ENCODE peak calls at places on chromosomes 4 and X, in ten cellular contexts. One of them, this sample, is unnamed.
A peak's percentile ranks its signal among the peaks of the same experiment; 100 is the strongest.

GRCh38 chr4:89561051-89561450 is 253.5 kb upstream of the GPRIN3 start:
- DNase-seq in fibroblast of pulmonary artery: no peak
- DNase-seq in transverse colon: no peak
- DNase-seq in body of pancreas: no peak
- DNase-seq in KBM-7: no peak
- DNase-seq in stimulated activated CD4-positive, alpha-beta T cell treated with anti-CD3 and anti-CD28 coated beads, Interleukin-1b, Interleukin-23, amount 100 ng/mL, for 1 hour: no peak
- DNase-seq in HFF-Myc: no peak
- DNase-seq in activated CD8-positive, alpha-beta memory T cell treated with anti-CD3 and anti-CD28 coated beads for 1 hour: no peak
- DNase-seq in GM10248: no peak
- DNase-seq in RCC 7860: no peak
- DNase-seq in this sample: no peak

GRCh38 chr4:80266267-80266901 is at the start of gene FGF5:
- DNase-seq in fibroblast of pulmonary artery: peak; percentile 89
- DNase-seq in transverse colon: peak; percentile 36
- DNase-seq in body of pancreas: peak; percentile 25
- DNase-seq in KBM-7: peak; percentile 69
- DNase-seq in stimulated activated CD4-positive, alpha-beta T cell treated with anti-CD3 and anti-CD28 coated beads, Interleukin-1b, Interleukin-23, amount 100 ng/mL, for 1 hour: no peak
- DNase-seq in HFF-Myc: peak; percentile 52
- DNase-seq in activated CD8-positive, alpha-beta memory T cell treated with anti-CD3 and anti-CD28 coated beads for 1 hour: no peak
- DNase-seq in GM10248: no peak
- DNase-seq in RCC 7860: peak; percentile 86
- DNase-seq in this sample: peak; percentile 30

GRCh38 chrX:1719270-1719669 is 104.4 kb downstream of the ASMT start:
- DNase-seq in fibroblast of pulmonary artery: no peak
- DNase-seq in transverse colon: no peak
- DNase-seq in body of pancreas: no peak
- DNase-seq in KBM-7: no peak
- DNase-seq in stimulated activated CD4-positive, alpha-beta T cell treated with anti-CD3 and anti-CD28 coated beads, Interleukin-1b, Interleukin-23, amount 100 ng/mL, for 1 hour: no peak
- DNase-seq in HFF-Myc: no peak
- DNase-seq in activated CD8-positive, alpha-beta memory T cell treated with anti-CD3 and anti-CD28 coated beads for 1 hour: no peak
- DNase-seq in GM10248: no peak
- DNase-seq in RCC 7860: no peak
- DNase-seq in this sample: no peak

GRCh38 chrX:139889760-139890159 is 43.1 kb downstream of the ATP11C start:
- DNase-seq in fibroblast of pulmonary artery: peak; percentile 29
- DNase-seq in transverse colon: no peak
- DNase-seq in body of pancreas: no peak
- DNase-seq in KBM-7: no peak
- DNase-seq in stimulated activated CD4-positive, alpha-beta T cell treated with anti-CD3 and anti-CD28 coated beads, Interleukin-1b, Interleukin-23, amount 100 ng/mL, for 1 hour: no peak
- DNase-seq in HFF-Myc: no peak
- DNase-seq in activated CD8-positive, alpha-beta memory T cell treated with anti-CD3 and anti-CD28 coated beads for 1 hour: no peak
- DNase-seq in GM10248: no peak
- DNase-seq in RCC 7860: no peak
- DNase-seq in this sample: no peak

GRCh38 chr4:126798214-126798613 is 834.5 kb upstream of the INTU start:
- DNase-seq in fibroblast of pulmonary artery: no peak
- DNase-seq in transverse colon: no peak
- DNase-seq in body of pancreas: no peak
- DNase-seq in KBM-7: no peak
- DNase-seq in stimulated activated CD4-positive, alpha-beta T cell treated with anti-CD3 and anti-CD28 coated beads, Interleukin-1b, Interleukin-23, amount 100 ng/mL, for 1 hour: no peak
- DNase-seq in HFF-Myc: no peak
- DNase-seq in activated CD8-positive, alpha-beta memory T cell treated with anti-CD3 and anti-CD28 coated beads for 1 hour: no peak
- DNase-seq in GM10248: no peak
- DNase-seq in RCC 7860: no peak
- DNase-seq in this sample: no peak

GRCh38 chrX:130578906-130579305 is 177.1 kb downstream of the RBMX2 start:
- DNase-seq in fibroblast of pulmonary artery: no peak
- DNase-seq in transverse colon: no peak
- DNase-seq in body of pancreas: no peak
- DNase-seq in KBM-7: no peak
- DNase-seq in stimulated activated CD4-positive, alpha-beta T cell treated with anti-CD3 and anti-CD28 coated beads, Interleukin-1b, Interleukin-23, amount 100 ng/mL, for 1 hour: no peak
- DNase-seq in HFF-Myc: no peak
- DNase-seq in activated CD8-positive, alpha-beta memory T cell treated with anti-CD3 and anti-CD28 coated beads for 1 hour: no peak
- DNase-seq in GM10248: no peak
- DNase-seq in RCC 7860: no peak
- DNase-seq in this sample: no peak

GRCh38 chr4:1002131-1002630 is 9.0 kb upstream of the SLC26A1 start:
- DNase-seq in fibroblast of pulmonary artery: peak; percentile 39
- DNase-seq in transverse colon: peak; percentile 51
- DNase-seq in body of pancreas: peak; percentile 78
- DNase-seq in KBM-7: no peak
- DNase-seq in stimulated activated CD4-positive, alpha-beta T cell treated with anti-CD3 and anti-CD28 coated beads, Interleukin-1b, Interleukin-23, amount 100 ng/mL, for 1 hour: no peak
- DNase-seq in HFF-Myc: no peak
- DNase-seq in activated CD8-positive, alpha-beta memory T cell treated with anti-CD3 and anti-CD28 coated beads for 1 hour: no peak
- DNase-seq in GM10248: no peak
- DNase-seq in RCC 7860: no peak
- DNase-seq in this sample: no peak

GRCh38 chr4:147984065-147984777 is 252.3 kb downstream of the ARHGAP10 start:
- DNase-seq in fibroblast of pulmonary artery: peak; percentile 75
- DNase-seq in transverse colon: peak; percentile 17
- DNase-seq in body of pancreas: no peak
- DNase-seq in KBM-7: peak; percentile 81
- DNase-seq in stimulated activated CD4-positive, alpha-beta T cell treated with anti-CD3 and anti-CD28 coated beads, Interleukin-1b, Interleukin-23, amount 100 ng/mL, for 1 hour: no peak
- DNase-seq in HFF-Myc: peak; percentile 38
- DNase-seq in activated CD8-positive, alpha-beta memory T cell treated with anti-CD3 and anti-CD28 coated beads for 1 hour: no peak
- DNase-seq in GM10248: peak; percentile 54
- DNase-seq in RCC 7860: no peak
- DNase-seq in this sample: peak; percentile 6

GRCh38 chr4:74206088-74206826 is 48.3 kb downstream of the MTHFD2L start:
- DNase-seq in fibroblast of pulmonary artery: peak; percentile 60
- DNase-seq in transverse colon: no peak
- DNase-seq in body of pancreas: no peak
- DNase-seq in KBM-7: peak; percentile 31
- DNase-seq in stimulated activated CD4-positive, alpha-beta T cell treated with anti-CD3 and anti-CD28 coated beads, Interleukin-1b, Interleukin-23, amount 100 ng/mL, for 1 hour: no peak
- DNase-seq in HFF-Myc: no peak
- DNase-seq in activated CD8-positive, alpha-beta memory T cell treated with anti-CD3 and anti-CD28 coated beads for 1 hour: no peak
- DNase-seq in GM10248: peak; percentile 30
- DNase-seq in RCC 7860: peak; percentile 85
- DNase-seq in this sample: no peak

GRCh38 chrX:100980608-100981497 is 11.3 kb downstream of the ARL13A start:
- DNase-seq in fibroblast of pulmonary artery: peak; percentile 69
- DNase-seq in transverse colon: no peak
- DNase-seq in body of pancreas: peak; percentile 28
- DNase-seq in KBM-7: no peak
- DNase-seq in stimulated activated CD4-positive, alpha-beta T cell treated with anti-CD3 and anti-CD28 coated beads, Interleukin-1b, Interleukin-23, amount 100 ng/mL, for 1 hour: no peak
- DNase-seq in HFF-Myc: no peak
- DNase-seq in activated CD8-positive, alpha-beta memory T cell treated with anti-CD3 and anti-CD28 coated beads for 1 hour: no peak
- DNase-seq in GM10248: no peak
- DNase-seq in RCC 7860: peak; percentile 76
- DNase-seq in this sample: no peak

GRCh38 chr4:127446309-127446708 is 186.4 kb upstream of the INTU start:
- DNase-seq in fibroblast of pulmonary artery: no peak
- DNase-seq in transverse colon: no peak
- DNase-seq in body of pancreas: no peak
- DNase-seq in KBM-7: no peak
- DNase-seq in stimulated activated CD4-positive, alpha-beta T cell treated with anti-CD3 and anti-CD28 coated beads, Interleukin-1b, Interleukin-23, amount 100 ng/mL, for 1 hour: no peak
- DNase-seq in HFF-Myc: no peak
- DNase-seq in activated CD8-positive, alpha-beta memory T cell treated with anti-CD3 and anti-CD28 coated beads for 1 hour: no peak
- DNase-seq in GM10248: no peak
- DNase-seq in RCC 7860: no peak
- DNase-seq in this sample: no peak

GRCh38 chr4:118206627-118207026 is 146.2 kb downstream of the PRSS12 start:
- DNase-seq in fibroblast of pulmonary artery: peak; percentile 2
- DNase-seq in transverse colon: no peak
- DNase-seq in body of pancreas: no peak
- DNase-seq in KBM-7: no peak
- DNase-seq in stimulated activated CD4-positive, alpha-beta T cell treated with anti-CD3 and anti-CD28 coated beads, Interleukin-1b, Interleukin-23, amount 100 ng/mL, for 1 hour: no peak
- DNase-seq in HFF-Myc: no peak
- DNase-seq in activated CD8-positive, alpha-beta memory T cell treated with anti-CD3 and anti-CD28 coated beads for 1 hour: no peak
- DNase-seq in GM10248: no peak
- DNase-seq in RCC 7860: no peak
- DNase-seq in this sample: no peak

GRCh38 chr4:48930654-48931053 is 24.1 kb upstream of the OCIAD2 start:
- DNase-seq in fibroblast of pulmonary artery: no peak
- DNase-seq in transverse colon: no peak
- DNase-seq in body of pancreas: no peak
- DNase-seq in KBM-7: no peak
- DNase-seq in stimulated activated CD4-positive, alpha-beta T cell treated with anti-CD3 and anti-CD28 coated beads, Interleukin-1b, Interleukin-23, amount 100 ng/mL, for 1 hour: no peak
- DNase-seq in HFF-Myc: no peak
- DNase-seq in activated CD8-positive, alpha-beta memory T cell treated with anti-CD3 and anti-CD28 coated beads for 1 hour: no peak
- DNase-seq in GM10248: no peak
- DNase-seq in RCC 7860: no peak
- DNase-seq in this sample: no peak

GRCh38 chrX:120768681-120769080 is 107.0 kb downstream of the CT47B1 start:
- DNase-seq in fibroblast of pulmonary artery: peak; percentile 66
- DNase-seq in transverse colon: no peak
- DNase-seq in body of pancreas: no peak
- DNase-seq in KBM-7: no peak
- DNase-seq in stimulated activated CD4-positive, alpha-beta T cell treated with anti-CD3 and anti-CD28 coated beads, Interleukin-1b, Interleukin-23, amount 100 ng/mL, for 1 hour: no peak
- DNase-seq in HFF-Myc: no peak
- DNase-seq in activated CD8-positive, alpha-beta memory T cell treated with anti-CD3 and anti-CD28 coated beads for 1 hour: no peak
- DNase-seq in GM10248: no peak
- DNase-seq in RCC 7860: peak; percentile 30
- DNase-seq in this sample: no peak

GRCh38 chr4:159446266-159446976 is 343.5 kb downstream of the RAPGEF2 start:
- DNase-seq in fibroblast of pulmonary artery: peak; percentile 85
- DNase-seq in transverse colon: peak; percentile 9
- DNase-seq in body of pancreas: peak; percentile 44
- DNase-seq in KBM-7: peak; percentile 66
- DNase-seq in stimulated activated CD4-positive, alpha-beta T cell treated with anti-CD3 and anti-CD28 coated beads, Interleukin-1b, Interleukin-23, amount 100 ng/mL, for 1 hour: no peak
- DNase-seq in HFF-Myc: peak; percentile 66
- DNase-seq in activated CD8-positive, alpha-beta memory T cell treated with anti-CD3 and anti-CD28 coated beads for 1 hour: no peak
- DNase-seq in GM10248: peak; percentile 66
- DNase-seq in RCC 7860: peak; percentile 68
- DNase-seq in this sample: peak; percentile 41

GRCh38 chrX:39850209-39850608 is 247.5 kb downstream of the BCOR start:
- DNase-seq in fibroblast of pulmonary artery: no peak
- DNase-seq in transverse colon: no peak
- DNase-seq in body of pancreas: no peak
- DNase-seq in KBM-7: no peak
- DNase-seq in stimulated activated CD4-positive, alpha-beta T cell treated with anti-CD3 and anti-CD28 coated beads, Interleukin-1b, Interleukin-23, amount 100 ng/mL, for 1 hour: no peak
- DNase-seq in HFF-Myc: no peak
- DNase-seq in activated CD8-positive, alpha-beta memory T cell treated with anti-CD3 and anti-CD28 coated beads for 1 hour: no peak
- DNase-seq in GM10248: no peak
- DNase-seq in RCC 7860: no peak
- DNase-seq in this sample: no peak

GRCh38 chr4:337932-338758 is 531 bp downstream of the ZNF141 start:
- DNase-seq in fibroblast of pulmonary artery: peak; percentile 57
- DNase-seq in transverse colon: no peak
- DNase-seq in body of pancreas: peak; percentile 36
- DNase-seq in KBM-7: no peak
- DNase-seq in stimulated activated CD4-positive, alpha-beta T cell treated with anti-CD3 and anti-CD28 coated beads, Interleukin-1b, Interleukin-23, amount 100 ng/mL, for 1 hour: no peak
- DNase-seq in HFF-Myc: no peak
- DNase-seq in activated CD8-positive, alpha-beta memory T cell treated with anti-CD3 and anti-CD28 coated beads for 1 hour: no peak
- DNase-seq in GM10248: no peak
- DNase-seq in RCC 7860: no peak
- DNase-seq in this sample: peak; percentile 26

GRCh38 chrX:100658936-100659335 is 14.9 kb downstream of the SRPX2 start:
- DNase-seq in fibroblast of pulmonary artery: peak; percentile 27
- DNase-seq in transverse colon: no peak
- DNase-seq in body of pancreas: no peak
- DNase-seq in KBM-7: no peak
- DNase-seq in stimulated activated CD4-positive, alpha-beta T cell treated with anti-CD3 and anti-CD28 coated beads, Interleukin-1b, Interleukin-23, amount 100 ng/mL, for 1 hour: no peak
- DNase-seq in HFF-Myc: no peak
- DNase-seq in activated CD8-positive, alpha-beta memory T cell treated with anti-CD3 and anti-CD28 coated beads for 1 hour: no peak
- DNase-seq in GM10248: no peak
- DNase-seq in RCC 7860: no peak
- DNase-seq in this sample: no peak

GRCh38 chr4:107736924-107737448 is 17.0 kb upstream of the PAPSS1 start:
- DNase-seq in fibroblast of pulmonary artery: peak; percentile 75
- DNase-seq in transverse colon: peak; percentile 19
- DNase-seq in body of pancreas: peak; percentile 49
- DNase-seq in KBM-7: peak; percentile 47
- DNase-seq in stimulated activated CD4-positive, alpha-beta T cell treated with anti-CD3 and anti-CD28 coated beads, Interleukin-1b, Interleukin-23, amount 100 ng/mL, for 1 hour: no peak
- DNase-seq in HFF-Myc: no peak
- DNase-seq in activated CD8-positive, alpha-beta memory T cell treated with anti-CD3 and anti-CD28 coated beads for 1 hour: no peak
- DNase-seq in GM10248: peak; percentile 48
- DNase-seq in RCC 7860: peak; percentile 39
- DNase-seq in this sample: peak; percentile 68

GRCh38 chr4:133190098-133190497 is 41.0 kb downstream of the PCDH10 start:
- DNase-seq in fibroblast of pulmonary artery: no peak
- DNase-seq in transverse colon: no peak
- DNase-seq in body of pancreas: no peak
- DNase-seq in KBM-7: no peak
- DNase-seq in stimulated activated CD4-positive, alpha-beta T cell treated with anti-CD3 and anti-CD28 coated beads, Interleukin-1b, Interleukin-23, amount 100 ng/mL, for 1 hour: no peak
- DNase-seq in HFF-Myc: no peak
- DNase-seq in activated CD8-positive, alpha-beta memory T cell treated with anti-CD3 and anti-CD28 coated beads for 1 hour: no peak
- DNase-seq in GM10248: no peak
- DNase-seq in RCC 7860: no peak
- DNase-seq in this sample: no peak

GRCh38 chrX:1400049-1400448 is 8.1 kb upstream of the SLC25A6 start:
- DNase-seq in fibroblast of pulmonary artery: no peak
- DNase-seq in transverse colon: no peak
- DNase-seq in body of pancreas: no peak
- DNase-seq in KBM-7: no peak
- DNase-seq in stimulated activated CD4-positive, alpha-beta T cell treated with anti-CD3 and anti-CD28 coated beads, Interleukin-1b, Interleukin-23, amount 100 ng/mL, for 1 hour: no peak
- DNase-seq in HFF-Myc: no peak
- DNase-seq in activated CD8-positive, alpha-beta memory T cell treated with anti-CD3 and anti-CD28 coated beads for 1 hour: no peak
- DNase-seq in GM10248: no peak
- DNase-seq in RCC 7860: no peak
- DNase-seq in this sample: no peak

GRCh38 chrX:53354669-53355068 is 67.8 kb downstream of the SMC1A start:
- DNase-seq in fibroblast of pulmonary artery: peak; percentile 29
- DNase-seq in transverse colon: no peak
- DNase-seq in body of pancreas: no peak
- DNase-seq in KBM-7: no peak
- DNase-seq in stimulated activated CD4-positive, alpha-beta T cell treated with anti-CD3 and anti-CD28 coated beads, Interleukin-1b, Interleukin-23, amount 100 ng/mL, for 1 hour: no peak
- DNase-seq in HFF-Myc: no peak
- DNase-seq in activated CD8-positive, alpha-beta memory T cell treated with anti-CD3 and anti-CD28 coated beads for 1 hour: no peak
- DNase-seq in GM10248: no peak
- DNase-seq in RCC 7860: no peak
- DNase-seq in this sample: no peak

GRCh38 chr4:185587444-185588161 is 52.3 kb upstream of the PDLIM3 start:
- DNase-seq in fibroblast of pulmonary artery: peak; percentile 43
- DNase-seq in transverse colon: peak; percentile 80
- DNase-seq in body of pancreas: no peak
- DNase-seq in KBM-7: no peak
- DNase-seq in stimulated activated CD4-positive, alpha-beta T cell treated with anti-CD3 and anti-CD28 coated beads, Interleukin-1b, Interleukin-23, amount 100 ng/mL, for 1 hour: peak; percentile 8
- DNase-seq in HFF-Myc: no peak
- DNase-seq in activated CD8-positive, alpha-beta memory T cell treated with anti-CD3 and anti-CD28 coated beads for 1 hour: peak; percentile 28
- DNase-seq in GM10248: peak; percentile 86
- DNase-seq in RCC 7860: no peak
- DNase-seq in this sample: peak; percentile 14

GRCh38 chrX:28586891-28587635 is at the start of gene IL1RAPL1:
- DNase-seq in fibroblast of pulmonary artery: peak; percentile 79
- DNase-seq in transverse colon: no peak
- DNase-seq in body of pancreas: no peak
- DNase-seq in KBM-7: peak; percentile 23
- DNase-seq in stimulated activated CD4-positive, alpha-beta T cell treated with anti-CD3 and anti-CD28 coated beads, Interleukin-1b, Interleukin-23, amount 100 ng/mL, for 1 hour: no peak
- DNase-seq in HFF-Myc: peak; percentile 1
- DNase-seq in activated CD8-positive, alpha-beta memory T cell treated with anti-CD3 and anti-CD28 coated beads for 1 hour: no peak
- DNase-seq in GM10248: no peak
- DNase-seq in RCC 7860: no peak
- DNase-seq in this sample: peak; percentile 35

GRCh38 chr4:56773346-56773745 is 48.2 kb downstream of the SPINK2 start:
- DNase-seq in fibroblast of pulmonary artery: no peak
- DNase-seq in transverse colon: no peak
- DNase-seq in body of pancreas: no peak
- DNase-seq in KBM-7: no peak
- DNase-seq in stimulated activated CD4-positive, alpha-beta T cell treated with anti-CD3 and anti-CD28 coated beads, Interleukin-1b, Interleukin-23, amount 100 ng/mL, for 1 hour: no peak
- DNase-seq in HFF-Myc: no peak
- DNase-seq in activated CD8-positive, alpha-beta memory T cell treated with anti-CD3 and anti-CD28 coated beads for 1 hour: no peak
- DNase-seq in GM10248: no peak
- DNase-seq in RCC 7860: peak; percentile 21
- DNase-seq in this sample: no peak

GRCh38 chr4:139609647-139610046 is 53.6 kb upstream of the SETD7 start:
- DNase-seq in fibroblast of pulmonary artery: peak; percentile 57
- DNase-seq in transverse colon: no peak
- DNase-seq in body of pancreas: no peak
- DNase-seq in KBM-7: peak; percentile 57
- DNase-seq in stimulated activated CD4-positive, alpha-beta T cell treated with anti-CD3 and anti-CD28 coated beads, Interleukin-1b, Interleukin-23, amount 100 ng/mL, for 1 hour: no peak
- DNase-seq in HFF-Myc: no peak
- DNase-seq in activated CD8-positive, alpha-beta memory T cell treated with anti-CD3 and anti-CD28 coated beads for 1 hour: no peak
- DNase-seq in GM10248: no peak
- DNase-seq in RCC 7860: no peak
- DNase-seq in this sample: no peak

GRCh38 chr4:86840858-86841257 is 8.3 kb downstream of the SLC10A6 start:
- DNase-seq in fibroblast of pulmonary artery: no peak
- DNase-seq in transverse colon: no peak
- DNase-seq in body of pancreas: no peak
- DNase-seq in KBM-7: no peak
- DNase-seq in stimulated activated CD4-positive, alpha-beta T cell treated with anti-CD3 and anti-CD28 coated beads, Interleukin-1b, Interleukin-23, amount 100 ng/mL, for 1 hour: no peak
- DNase-seq in HFF-Myc: no peak
- DNase-seq in activated CD8-positive, alpha-beta memory T cell treated with anti-CD3 and anti-CD28 coated beads for 1 hour: no peak
- DNase-seq in GM10248: no peak
- DNase-seq in RCC 7860: no peak
- DNase-seq in this sample: no peak

This sample was measured in neural crest cell.